ENCODE peak calls at places on chromosomes 4 and X, in four cellular contexts. O, A, X and H are unnamed samples.

GRCh38 chr4:34880246-34880645 is 1364.1 kb downstream of the ARAP2 start:
- DNase-seq in O (no peak), A (no peak), X (no peak), H (no peak)

GRCh38 chr4:6200922-6201362 is 593 bp upstream of the JAKMIP1 start:
- DNase-seq in O (no peak), A (no peak), X (no peak), H (no peak)

GRCh38 chr4:72577211-72577610 is 8.2 kb upstream of the ADAMTS3 start:
- DNase-seq in O (no peak), A (no peak), X (no peak), H (no peak)

GRCh38 chr4:101198741-101199339 is 148.5 kb downstream of the PPP3CA start:
- DNase-seq in O (no peak), A (no peak), X (no peak), H (no peak)

GRCh38 chr4:152102184-152103000 is 341.6 kb upstream of the GATB start:
- DNase-seq in O (no peak), A (no peak), X (no peak), H (peak)

GRCh38 chr4:24595662-24596061 is 11.3 kb upstream of the DHX15 start:
- DNase-seq in O (no peak), A (no peak), X (no peak), H (no peak)

GRCh38 chrX:78747471-78747870 is at the start of gene LPAR4:
- DNase-seq in O (no peak), A (no peak), X (peak), H (no peak)

GRCh38 chr4:152516156-152516555 is 19.7 kb downstream of the FBXW7 start:
- DNase-seq in O (no peak), A (no peak), X (no peak), H (no peak)

GRCh38 chr4:110637408-110638131 is 14.7 kb upstream of the PITX2 start:
- DNase-seq in O (no peak), A (no peak), X (no peak), H (no peak)

GRCh38 chr4:166724369-166724768 is 509.9 kb downstream of the SPOCK3 start:
- DNase-seq in O (no peak), A (no peak), X (no peak), H (no peak)

GRCh38 chr4:3145251-3145908 is 70.9 kb downstream of the HTT start:
- DNase-seq in O (no peak), A (no peak), X (no peak), H (peak)

GRCh38 chrX:107764845-107765608 is 10.6 kb downstream of the TSC22D3 start:
- DNase-seq in O (no peak), A (no peak), X (no peak), H (no peak)

GRCh38 chrX:1262369-1262768 is 6.2 kb upstream of the CSF2RA start:
- DNase-seq in O (no peak), A (no peak), X (no peak), H (no peak)

GRCh38 chr4:120915311-120915710 is 7.2 kb downstream of the PRDM5 start:
- DNase-seq in O (no peak), A (no peak), X (no peak), H (no peak)

GRCh38 chr4:14143892-14144291 is 516.4 kb upstream of the BOD1L1 start:
- DNase-seq in O (no peak), A (no peak), X (no peak), H (peak)

GRCh38 chr4:152460488-152460887 is 75.4 kb downstream of the FBXW7 start:
- DNase-seq in O (peak), A (no peak), X (no peak), H (peak)

GRCh38 chr4:5361968-5362367 is 310.7 kb downstream of the STK32B start:
- DNase-seq in O (no peak), A (no peak), X (no peak), H (peak)

GRCh38 chr4:53479731-53480525 is 102.5 kb downstream of the FIP1L1 start:
- DNase-seq in O (no peak), A (no peak), X (no peak), H (peak)

GRCh38 chr4:182351485-182351884 is 108.3 kb downstream of the TENM3 start:
- DNase-seq in O (no peak), A (no peak), X (no peak), H (no peak)

GRCh38 chrX:136055651-136056221 is 70.5 kb downstream of the SLC9A6 start:
- DNase-seq in O (no peak), A (no peak), X (no peak), H (peak)

GRCh38 chrX:11137543-11138139 is 26.5 kb downstream of the HCCS start:
- DNase-seq in O (no peak), A (no peak), X (no peak), H (peak)

GRCh38 chr4:110172972-110173371 is 25.4 kb downstream of the ELOVL6 start:
- DNase-seq in O (no peak), A (no peak), X (no peak), H (no peak)

GRCh38 chr4:3401436-3402171 is 40.2 kb upstream of the HGFAC start:
- DNase-seq in O (no peak), A (no peak), X (no peak), H (no peak)

GRCh38 chr4:148793221-148793620 is 351.0 kb upstream of the NR3C2 start:
- DNase-seq in O (no peak), A (no peak), X (no peak), H (peak)

GRCh38 chr4:96097693-96098092 is 257.8 kb downstream of the PDHA2 start:
- DNase-seq in O (no peak), A (no peak), X (no peak), H (no peak)

GRCh38 chrX:103919336-103919682 is 43.1 kb upstream of the TMSB15B start:
- DNase-seq in O (no peak), A (no peak), X (no peak), H (peak)

GRCh38 chrX:12657881-12658280 is 133.3 kb upstream of the PRPS2 start:
- DNase-seq in O (peak), A (no peak), X (no peak), H (no peak)

GRCh38 chr4:18103876-18104275 is 82.3 kb upstream of the LCORL start:
- DNase-seq in O (no peak), A (no peak), X (no peak), H (no peak)

GRCh38 chr4:19455196-19455595 is 796.5 kb upstream of the SLIT2 start:
- DNase-seq in O (no peak), A (no peak), X (no peak), H (no peak)

GRCh38 chrX:151974336-151975227 is at the start of gene GABRE:
- DNase-seq in O (no peak), A (peak), X (no peak), H (no peak)

GRCh38 chrX:44071070-44071645 is 98.0 kb upstream of the NDP start:
- DNase-seq in O (no peak), A (no peak), X (no peak), H (no peak)

GRCh38 chr4:36099509-36099908 is 144.8 kb downstream of the ARAP2 start:
- DNase-seq in O (no peak), A (no peak), X (no peak), H (no peak)

DNA sequence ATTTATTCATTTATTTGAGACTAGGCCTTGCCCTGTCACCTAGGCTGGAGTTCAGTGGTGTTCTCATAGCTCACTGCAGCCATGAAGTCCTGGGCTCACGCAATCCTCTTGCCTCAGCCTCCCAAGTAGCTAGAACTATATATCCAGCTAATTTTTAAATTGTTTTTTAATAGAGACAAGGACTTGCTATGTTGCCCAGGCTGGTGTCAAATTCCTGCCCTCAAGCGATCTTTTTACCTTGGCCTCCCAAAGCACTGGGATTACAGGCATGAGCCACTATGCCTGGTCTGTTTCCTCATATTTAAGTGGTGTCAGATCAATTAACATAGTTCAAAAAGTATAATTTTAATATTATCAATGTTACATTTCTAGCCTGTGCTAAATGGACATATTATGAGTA is 68.5 kb downstream of the AFF1 start:
- DNase-seq in O (no peak), A (no peak), X (no peak), H (no peak)
- TF ChIP-seq CHD1 in O (no peak), A (no peak), X (no peak), H (no peak)

DNA sequence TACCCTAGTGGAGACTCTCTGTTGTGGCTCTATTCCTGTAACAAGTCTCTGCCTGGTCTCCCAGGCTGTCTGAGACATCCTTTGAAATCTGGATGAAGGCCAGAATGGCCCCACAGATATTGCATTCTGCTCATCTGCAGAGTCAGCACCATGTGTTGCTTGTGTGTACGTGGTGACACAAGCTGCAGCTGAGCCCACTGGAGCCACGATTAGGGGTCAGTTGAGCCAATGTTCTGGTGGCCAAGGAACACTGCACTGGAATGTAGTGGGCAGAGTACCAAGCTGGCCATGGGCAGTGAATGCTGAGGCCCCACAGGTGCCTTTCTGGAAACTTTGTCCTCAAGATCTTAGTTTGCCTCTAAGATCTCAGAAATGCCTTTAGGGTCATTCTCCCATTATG is 29.3 kb downstream of the GRID2 start:
- DNase-seq in O (no peak), A (no peak), X (no peak), H (no peak)
- TF ChIP-seq CHD1 in O (no peak), A (no peak), X (no peak), H (no peak)

GRCh38 chr4:8851321-8852117 is 20.1 kb downstream of the HMX1 start:
- DNase-seq in O (no peak), A (no peak), X (no peak), H (no peak)
- TF ChIP-seq CHD1 in O (no peak), A (no peak), X (no peak), H (no peak)

DNA sequence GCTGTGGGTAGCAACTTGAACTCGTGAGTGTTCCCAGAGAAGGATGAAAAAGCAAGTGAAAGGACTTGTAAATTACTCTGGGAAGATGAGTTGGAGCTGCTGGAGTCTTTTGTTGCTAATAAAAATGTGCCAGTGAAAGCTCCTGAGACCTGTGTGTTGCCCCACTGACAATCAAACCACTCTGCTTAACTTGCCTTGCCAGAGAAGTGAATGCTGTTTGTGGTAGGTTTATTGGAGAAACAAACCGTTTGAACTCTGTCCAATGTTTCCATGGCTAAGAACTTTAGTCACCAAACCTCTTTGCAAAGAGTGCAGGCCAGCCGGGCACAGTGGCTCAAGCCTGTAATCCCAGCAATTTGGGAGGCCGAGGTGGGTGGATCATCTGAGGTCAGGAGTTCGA is 586.9 kb downstream of the PCDH7 start:
- DNase-seq in O (no peak), A (no peak), X (no peak), H (no peak)
- TF ChIP-seq CHD1 in O (no peak), A (no peak), X (no peak), H (no peak)

GRCh38 chrX:100649550-100650356 is 5.8 kb downstream of the SRPX2 start:
- DNase-seq in O (no peak), A (no peak), X (no peak), H (peak)

GRCh38 chrX:100647095-100647494 is 3.1 kb downstream of the SRPX2 start:
- DNase-seq in O (no peak), A (no peak), X (no peak), H (no peak)

GRCh38 chrX:100650841-100651240 is 6.8 kb downstream of the SRPX2 start:
- DNase-seq in O (no peak), A (no peak), X (no peak), H (no peak)

GRCh38 chrX:100647739-100648138 is 3.7 kb downstream of the SRPX2 start:
- DNase-seq in O (no peak), A (no peak), X (no peak), H (no peak)

GRCh38 chrX:100648601-100649417 is 4.8 kb downstream of the SRPX2 start:
- DNase-seq in O (no peak), A (no peak), X (no peak), H (peak)
- TF ChIP-seq CHD1 in O (no peak), A (no peak), X (no peak), H (no peak)

DNA sequence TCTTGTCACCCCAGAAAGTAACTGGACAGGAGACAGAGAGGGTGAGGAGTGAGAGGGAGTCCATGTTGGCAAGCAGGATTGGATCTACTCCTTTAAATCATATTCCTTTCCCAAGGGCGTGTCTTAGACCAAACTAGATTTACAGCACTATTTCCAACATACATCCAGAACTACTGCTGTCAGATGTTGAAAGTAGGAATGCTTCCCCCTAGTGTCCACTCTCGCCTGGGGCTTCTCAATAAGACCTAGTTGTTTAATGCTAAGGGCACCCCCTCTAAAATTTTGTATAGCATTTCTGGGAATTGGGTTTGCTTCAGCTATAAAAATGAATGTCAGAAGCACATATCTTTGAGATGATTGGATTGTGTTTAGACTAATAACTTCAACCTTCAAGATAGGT is 13.3 kb downstream of the OFD1 start:
- DNase-seq in O (no peak), A (peak), X (no peak), H (peak)
- TF ChIP-seq CHD1 in O (no peak), A (no peak), X (no peak), H (no peak)

GRCh38 chr4:1711055-1711905 is 839 bp downstream of the SLBP start:
- DNase-seq in O (no peak), A (peak), X (no peak), H (peak)
- TF ChIP-seq CHD1 in O (peak), A (peak), X (no peak), H (no peak)

GRCh38 chr4:10006236-10006603 is 15.1 kb downstream of the SLC2A9 start:
- DNase-seq in O (peak), A (no peak), X (no peak), H (no peak)
- TF ChIP-seq CHD1 in O (no peak), A (no peak), X (no peak), H (no peak)

DNA sequence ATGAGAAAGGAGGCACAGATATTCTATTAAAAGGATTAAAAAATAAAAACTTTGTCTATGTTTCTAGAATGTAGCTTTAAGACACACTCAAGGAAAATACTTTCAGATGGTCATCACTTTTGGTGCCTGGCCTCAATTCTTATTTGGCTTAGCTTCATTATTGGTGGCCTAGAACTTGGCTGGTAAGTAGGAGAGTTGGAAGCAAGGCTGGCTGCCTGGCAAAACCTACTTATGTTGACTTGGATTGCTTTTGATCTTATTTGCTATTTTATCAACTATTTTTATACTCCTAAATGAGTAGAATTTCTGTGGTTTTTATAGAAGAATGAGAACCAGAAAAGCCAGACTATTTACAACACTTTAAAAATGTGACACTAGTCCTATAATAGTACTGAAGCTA is 35.3 kb upstream of the JADE3 start:
- DNase-seq in O (no peak), A (no peak), X (no peak), H (no peak)
- TF ChIP-seq CHD1 in O (no peak), A (no peak), X (no peak), H (no peak)

DNA sequence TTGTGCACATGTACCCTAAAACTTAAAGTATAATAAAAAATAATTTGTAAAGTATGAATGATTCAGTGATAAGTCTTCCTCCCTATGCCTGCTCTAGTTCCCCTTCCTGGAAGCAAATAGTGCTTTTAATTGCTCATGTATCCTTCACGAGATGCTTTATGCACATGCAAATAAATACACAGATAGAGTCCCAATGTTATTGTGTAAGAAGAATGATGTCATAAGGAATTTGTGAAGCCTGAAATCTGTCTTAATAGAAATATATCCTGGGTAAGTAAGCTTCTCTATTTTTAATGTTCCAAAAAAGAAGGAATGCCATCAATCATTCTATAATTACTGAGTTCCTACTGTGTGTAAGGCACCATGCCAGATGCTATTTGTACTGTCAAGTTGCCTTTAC is 157.5 kb upstream of the SLC4A4 start:
- DNase-seq in O (no peak), A (no peak), X (no peak), H (no peak)
- TF ChIP-seq CHD1 in O (no peak), A (no peak), X (no peak), H (no peak)